ENCODE peak calls at places on chromosomes 1 and 21, in ten cellular contexts. Y is SW 1271; I is activated CD8-positive, alpha-beta memory T cell treated with anti-CD3 and anti-CD28 coated beads, Interleukin-2, amount 50 U/mL, for 48 hours; W is cortex of kidney; D is stimulated activated CD8-positive, alpha-beta memory T cell treated with anti-CD3 and anti-CD28 coated beads, Interleukin-7, amount 100 ng/mL, for 1 hour; B is NAMALWA; S is endothelial cell; G is kidney tubule cell; Q is upper lobe of right lung; M is glutamatergic neuron. V is an unnamed sample.

GRCh38 chr1:105017587-105017986 is 1267.9 kb downstream of the AMY1C start:
- DNase-seq in Y (no peak), I (no peak), W (no peak), D (no peak), B (no peak), S (no peak), G (no peak), Q (no peak), M (no peak), V (no peak)

GRCh38 chr1:45327644-45328515 is 1.2 kb downstream of the HPDL start:
- DNase-seq in Y (no peak), I (no peak), W (no peak), D (no peak), B (peak; percentile 67), S (no peak), G (no peak), Q (no peak), M (no peak), V (no peak)

GRCh38 chr1:30548294-30548693 is 175.1 kb downstream of the MATN1 start:
- DNase-seq in Y (no peak), I (no peak), W (no peak), D (no peak), B (no peak), S (no peak), G (no peak), Q (no peak), M (no peak), V (no peak)

GRCh38 chr1:107727866-107728265 is 237.1 kb downstream of the VAV3 start:
- DNase-seq in Y (no peak), I (no peak), W (no peak), D (no peak), B (no peak), S (no peak), G (no peak), Q (no peak), M (no peak), V (no peak)

GRCh38 chr1:211476200-211476849 is 15.6 kb downstream of the RD3 start:
- DNase-seq in Y (peak; percentile 17), I (peak; percentile 78), W (no peak), D (peak; percentile 61), B (peak; percentile 85), S (peak; percentile 79), G (peak; percentile 65), Q (no peak), M (peak; percentile 78), V (peak; percentile 72)

GRCh38 chr1:223177681-223178080 is 34.6 kb upstream of the TLR5 start:
- DNase-seq in Y (no peak), I (no peak), W (no peak), D (no peak), B (no peak), S (no peak), G (peak; percentile 50), Q (no peak), M (no peak), V (no peak)

GRCh38 chr21:32190491-32191144 is 88.2 kb downstream of the MIS18A start:
- DNase-seq in Y (no peak), I (no peak), W (no peak), D (no peak), B (no peak), S (no peak), G (no peak), Q (no peak), M (no peak), V (no peak)

GRCh38 chr1:41023279-41023990 is 1.9 kb upstream of the SLFNL1 start:
- DNase-seq in Y (no peak), I (no peak), W (no peak), D (no peak), B (no peak), S (no peak), G (no peak), Q (no peak), M (peak; percentile 25), V (no peak)

V was measured in iPS-NIHi11.